ENCODE peak calls at places on chromosomes 6 and 20, in eight cellular contexts. One of them, this sample, is unnamed.

GRCh38 chr6:30156262-30156599 is 4.8 kb downstream of the TRIM10 start:
- DNase-seq in left cardiac atrium: peak
- DNase-seq in amniotic stem cell: no peak
- DNase-seq in uterus: no peak
- DNase-seq in CD8-positive, alpha-beta T cell: no peak
- DNase-seq in left colon: peak
- DNase-seq in stimulated activated naive CD8-positive, alpha-beta T cell treated with anti-CD3 and anti-CD28 coated beads, Interleukin-15, amount 100 ng/mL, for 72 hours: no peak
- DNase-seq in HFF-Myc: peak
- DNase-seq in this sample: no peak

GRCh38 chr6:73558624-73559398 is 38.0 kb upstream of the EEF1A1 start:
- DNase-seq in amniotic stem cell: no peak
- DNase-seq in stimulated activated naive CD8-positive, alpha-beta T cell treated with anti-CD3 and anti-CD28 coated beads, Interleukin-15, amount 100 ng/mL, for 72 hours: no peak
- DNase-seq in HFF-Myc: no peak
- DNase-seq in uterus: no peak
- DNase-seq in left cardiac atrium: no peak
- DNase-seq in CD8-positive, alpha-beta T cell: no peak
- DNase-seq in left colon: no peak
- DNase-seq in this sample: no peak

GRCh38 chr20:23857954-23858565 is 21.5 kb downstream of the CST5 start:
- DNase-seq in stimulated activated naive CD8-positive, alpha-beta T cell treated with anti-CD3 and anti-CD28 coated beads, Interleukin-15, amount 100 ng/mL, for 72 hours: no peak
- DNase-seq in left colon: no peak
- DNase-seq in HFF-Myc: no peak
- DNase-seq in amniotic stem cell: no peak
- DNase-seq in left cardiac atrium: no peak
- DNase-seq in CD8-positive, alpha-beta T cell: no peak
- DNase-seq in uterus: no peak
- DNase-seq in this sample: no peak

GRCh38 chr6:119028106-119028505 is 50.4 kb downstream of the FAM184A start:
- DNase-seq in stimulated activated naive CD8-positive, alpha-beta T cell treated with anti-CD3 and anti-CD28 coated beads, Interleukin-15, amount 100 ng/mL, for 72 hours: no peak
- DNase-seq in left colon: no peak
- DNase-seq in uterus: no peak
- DNase-seq in left cardiac atrium: no peak
- DNase-seq in amniotic stem cell: no peak
- DNase-seq in CD8-positive, alpha-beta T cell: no peak
- DNase-seq in HFF-Myc: no peak
- DNase-seq in this sample: no peak

GRCh38 chr20:54133434-54134427 is 40.1 kb downstream of the CYP24A1 start:
- DNase-seq in HFF-Myc: no peak
- DNase-seq in left colon: peak
- DNase-seq in CD8-positive, alpha-beta T cell: no peak
- DNase-seq in uterus: no peak
- DNase-seq in stimulated activated naive CD8-positive, alpha-beta T cell treated with anti-CD3 and anti-CD28 coated beads, Interleukin-15, amount 100 ng/mL, for 72 hours: no peak
- DNase-seq in amniotic stem cell: no peak
- DNase-seq in left cardiac atrium: no peak
- DNase-seq in this sample: no peak

GRCh38 chr20:22729180-22729579 is 144.8 kb upstream of the FOXA2 start:
- DNase-seq in stimulated activated naive CD8-positive, alpha-beta T cell treated with anti-CD3 and anti-CD28 coated beads, Interleukin-15, amount 100 ng/mL, for 72 hours: no peak
- DNase-seq in HFF-Myc: no peak
- DNase-seq in left colon: no peak
- DNase-seq in left cardiac atrium: no peak
- DNase-seq in amniotic stem cell: no peak
- DNase-seq in uterus: no peak
- DNase-seq in CD8-positive, alpha-beta T cell: no peak
- DNase-seq in this sample: no peak

GRCh38 chr20:25058051-25058796 is at the start of gene ACSS1:
- DNase-seq in amniotic stem cell: no peak
- DNase-seq in HFF-Myc: no peak
- DNase-seq in uterus: peak
- DNase-seq in left colon: peak
- DNase-seq in stimulated activated naive CD8-positive, alpha-beta T cell treated with anti-CD3 and anti-CD28 coated beads, Interleukin-15, amount 100 ng/mL, for 72 hours: peak
- DNase-seq in left cardiac atrium: peak
- DNase-seq in CD8-positive, alpha-beta T cell: peak
- DNase-seq in this sample: peak

GRCh38 chr6:170032706-170033309 is 258.1 kb downstream of the DLL1 start:
- DNase-seq in left colon: no peak
- DNase-seq in amniotic stem cell: no peak
- DNase-seq in left cardiac atrium: no peak
- DNase-seq in CD8-positive, alpha-beta T cell: no peak
- DNase-seq in stimulated activated naive CD8-positive, alpha-beta T cell treated with anti-CD3 and anti-CD28 coated beads, Interleukin-15, amount 100 ng/mL, for 72 hours: no peak
- DNase-seq in HFF-Myc: no peak
- DNase-seq in uterus: peak
- DNase-seq in this sample: no peak

GRCh38 chr6:14709900-14710299 is 536.0 kb upstream of the JARID2 start:
- DNase-seq in left colon: no peak
- DNase-seq in amniotic stem cell: no peak
- DNase-seq in uterus: no peak
- DNase-seq in HFF-Myc: no peak
- DNase-seq in stimulated activated naive CD8-positive, alpha-beta T cell treated with anti-CD3 and anti-CD28 coated beads, Interleukin-15, amount 100 ng/mL, for 72 hours: no peak
- DNase-seq in CD8-positive, alpha-beta T cell: no peak
- DNase-seq in left cardiac atrium: no peak
- DNase-seq in this sample: no peak

GRCh38 chr20:51828762-51829161 is 26.4 kb upstream of the SALL4 start:
- DNase-seq in amniotic stem cell: no peak
- DNase-seq in HFF-Myc: no peak
- DNase-seq in left colon: no peak
- DNase-seq in CD8-positive, alpha-beta T cell: no peak
- DNase-seq in uterus: no peak
- DNase-seq in stimulated activated naive CD8-positive, alpha-beta T cell treated with anti-CD3 and anti-CD28 coated beads, Interleukin-15, amount 100 ng/mL, for 72 hours: no peak
- DNase-seq in left cardiac atrium: no peak
- DNase-seq in this sample: no peak

GRCh38 chr6:12009904-12010634 is 2.0 kb upstream of the HIVEP1 start:
- DNase-seq in HFF-Myc: no peak
- DNase-seq in left cardiac atrium: no peak
- DNase-seq in amniotic stem cell: no peak
- DNase-seq in CD8-positive, alpha-beta T cell: no peak
- DNase-seq in left colon: no peak
- DNase-seq in uterus: no peak
- DNase-seq in stimulated activated naive CD8-positive, alpha-beta T cell treated with anti-CD3 and anti-CD28 coated beads, Interleukin-15, amount 100 ng/mL, for 72 hours: no peak
- DNase-seq in this sample: peak

GRCh38 chr6:24581084-24581669 is 64.8 kb downstream of the KIAA0319 start:
- DNase-seq in CD8-positive, alpha-beta T cell: peak
- DNase-seq in uterus: peak
- DNase-seq in left colon: peak
- DNase-seq in left cardiac atrium: peak
- DNase-seq in stimulated activated naive CD8-positive, alpha-beta T cell treated with anti-CD3 and anti-CD28 coated beads, Interleukin-15, amount 100 ng/mL, for 72 hours: peak
- DNase-seq in HFF-Myc: peak
- DNase-seq in amniotic stem cell: peak
- DNase-seq in this sample: peak